ENCODE peak calls at places on chromosomes 6 and 20, in four cellular contexts. B is mesendoderm, C is H1, T is neuronal stem cell. D is an unnamed sample.

GRCh38 chr6:52162940-52163908 is 23.0 kb upstream of the IL17A start:
- DNase-seq in B (peak; percentile 57), C (no peak), T (no peak), D (peak; percentile 6)

GRCh38 chr20:13995841-13996240 is 525 bp downstream of the MACROD2 start:
- DNase-seq in B (peak; percentile 22), C (peak; percentile 75), T (no peak), D (no peak)

GRCh38 chr20:13221313-13221672 is 219 bp downstream of the ISM1 start:
- DNase-seq in T (no peak), B (no peak), C (no peak), D (no peak)

GRCh38 chr6:141956046-141956761 is 176.5 kb upstream of the GJE1 start:
- DNase-seq in B (peak; percentile 7), C (no peak), T (no peak), D (peak; percentile 25)

GRCh38 chr6:74867286-74867685 is 338.6 kb downstream of the COL12A1 start:
- DNase-seq in C (no peak), B (no peak), T (no peak), D (no peak)

GRCh38 chr6:41428995-41429417 is 93.6 kb downstream of the NCR2 start:
- DNase-seq in C (no peak), B (peak; percentile 66), T (no peak), D (peak; percentile 50)

GRCh38 chr6:28776269-28777146 is 147.3 kb downstream of the TRIM27 start:
- DNase-seq in B (peak; percentile 96), T (no peak), C (no peak), D (no peak)

GRCh38 chr20:34871966-34872603 is 571 bp downstream of the GGT7 start:
- DNase-seq in C (no peak), T (no peak), B (no peak), D (no peak)

GRCh38 chr20:6104493-6105188 is 18.2 kb downstream of the FERMT1 start:
- DNase-seq in B (peak; percentile 8), T (no peak), C (no peak), D (peak; percentile 58)

GRCh38 chr6:169997930-169998218 is 246.5 kb downstream of the ERMARD start:
- DNase-seq in B (peak; percentile 18), C (no peak), T (no peak), D (no peak)

GRCh38 chr6:41451039-41451438 is 95.1 kb upstream of the FOXP4 start:
- DNase-seq in C (no peak), B (peak; percentile 55), T (no peak), D (no peak)

GRCh38 chr20:1964061-1964460 is 29.8 kb downstream of the PDYN start:
- DNase-seq in B (no peak), C (no peak), T (no peak), D (no peak)

GRCh38 chr20:50415516-50416268 is 94.5 kb upstream of the PTPN1 start:
- DNase-seq in B (no peak), C (peak; percentile 59), T (no peak), D (peak; percentile 89)

GRCh38 chr6:157424491-157425020 is 43.6 kb downstream of the ZDHHC14 start:
- DNase-seq in C (no peak), T (no peak), B (no peak), D (no peak)

GRCh38 chr20:63344616-63345327 is 16.4 kb downstream of the CHRNA4 start:
- DNase-seq in T (no peak), B (no peak), C (no peak), D (no peak)

GRCh38 chr20:6635034-6635736 is 132.3 kb upstream of the BMP2 start:
- DNase-seq in C (no peak), T (no peak), B (no peak), D (peak; percentile 24)

DNA sequence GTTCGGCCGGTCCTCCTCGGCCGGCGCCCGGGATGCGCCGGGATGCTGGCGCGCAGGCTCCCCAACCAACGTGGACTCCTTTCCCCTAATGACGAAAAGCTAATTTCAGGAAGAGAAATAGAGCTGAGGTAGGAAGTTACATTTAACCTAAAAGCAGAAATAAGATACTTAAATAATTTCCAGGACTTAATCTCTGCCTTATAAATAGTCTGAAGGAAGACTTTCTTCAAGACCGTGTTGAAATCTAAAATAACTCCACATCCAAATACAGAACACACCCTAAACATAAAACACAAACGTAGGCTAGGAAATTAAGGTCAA is 1.2 kb downstream of the ASF1A start:
- DNase-seq in B (no peak), C (no peak), T (no peak), D (no peak)
- H3K4ac ChIP-seq in B (peak overlapping the region; percentile 76), C (no peak overlapping the region), T (no peak overlapping the region), D (peak overlapping the region; percentile 100)

DNA sequence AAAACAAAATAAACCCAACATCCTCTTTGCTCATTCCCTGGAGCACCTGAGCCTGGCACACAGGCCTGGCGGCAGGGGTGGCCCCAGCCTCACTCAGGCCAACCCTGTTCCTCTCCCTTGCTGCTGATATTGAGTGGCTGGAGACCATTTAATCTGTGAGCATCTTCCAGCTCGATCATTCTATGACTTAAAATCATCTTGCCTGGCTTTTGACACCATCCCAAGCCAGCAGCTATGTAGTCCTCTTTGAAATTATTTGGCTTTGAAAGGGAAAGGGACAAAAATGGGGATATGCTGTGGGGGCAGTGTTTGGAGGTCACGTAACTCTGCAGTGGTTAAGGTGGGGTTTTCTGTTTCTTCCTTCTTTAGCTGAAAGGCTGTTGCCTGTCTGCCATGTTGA is 22.8 kb downstream of the EZR start:
- DNase-seq in T (no peak), B (no peak), C (no peak), D (no peak)
- H3K4ac ChIP-seq in T (no peak overlapping the region), B (no peak overlapping the region), C (no peak overlapping the region), D (no peak overlapping the region)

GRCh38 chr20:8860011-8860495 is 208.8 kb upstream of the PLCB4 start:
- DNase-seq in C (no peak), B (no peak), T (no peak), D (peak; percentile 61)

GRCh38 chr20:8855315-8855714 is 213.6 kb upstream of the PLCB4 start:
- DNase-seq in C (no peak), T (no peak), B (no peak), D (no peak)

GRCh38 chr20:8856668-8857067 is 212.2 kb upstream of the PLCB4 start:
- DNase-seq in T (no peak), C (no peak), B (no peak), D (no peak)

GRCh38 chr20:8854566-8854965 is 214.3 kb upstream of the PLCB4 start:
- DNase-seq in T (no peak), B (peak; percentile 58), C (no peak), D (peak; percentile 62)

DNA sequence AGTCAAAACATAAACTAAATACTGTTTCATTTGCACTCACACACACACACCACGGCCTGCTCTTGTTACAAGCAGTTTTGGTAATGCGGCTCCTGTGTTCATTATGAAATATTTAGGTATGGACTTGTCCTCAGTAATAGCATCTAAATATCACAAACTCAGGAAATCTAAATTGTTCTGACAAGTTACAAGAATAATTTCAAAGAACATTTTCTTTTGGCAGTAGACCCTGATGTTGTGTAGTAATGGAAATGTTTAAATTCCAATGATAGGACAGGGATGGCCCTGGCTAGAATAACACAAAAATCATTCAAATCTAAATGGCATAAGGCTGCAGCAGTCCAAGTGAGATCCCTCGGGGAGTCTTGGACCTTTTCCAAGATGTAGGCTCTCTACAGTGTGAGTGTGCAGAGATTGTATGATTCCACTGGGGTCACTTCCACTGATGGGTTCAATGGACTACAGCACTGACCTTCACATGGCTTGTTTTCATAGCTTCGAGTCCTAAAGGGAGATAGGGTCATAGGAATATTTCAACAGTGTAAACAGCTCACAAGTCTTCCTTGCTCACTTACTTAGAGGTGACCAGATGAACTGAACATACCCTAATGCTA is 210.6 kb upstream of the PLCB4 start:
- DNase-seq in T (no peak), B (no peak), C (no peak), D (peak; percentile 3)
- H3K4ac ChIP-seq in T (no peak overlapping the region), B (no peak overlapping the region), C (no peak overlapping the region), D (no peak overlapping the region)

DNA sequence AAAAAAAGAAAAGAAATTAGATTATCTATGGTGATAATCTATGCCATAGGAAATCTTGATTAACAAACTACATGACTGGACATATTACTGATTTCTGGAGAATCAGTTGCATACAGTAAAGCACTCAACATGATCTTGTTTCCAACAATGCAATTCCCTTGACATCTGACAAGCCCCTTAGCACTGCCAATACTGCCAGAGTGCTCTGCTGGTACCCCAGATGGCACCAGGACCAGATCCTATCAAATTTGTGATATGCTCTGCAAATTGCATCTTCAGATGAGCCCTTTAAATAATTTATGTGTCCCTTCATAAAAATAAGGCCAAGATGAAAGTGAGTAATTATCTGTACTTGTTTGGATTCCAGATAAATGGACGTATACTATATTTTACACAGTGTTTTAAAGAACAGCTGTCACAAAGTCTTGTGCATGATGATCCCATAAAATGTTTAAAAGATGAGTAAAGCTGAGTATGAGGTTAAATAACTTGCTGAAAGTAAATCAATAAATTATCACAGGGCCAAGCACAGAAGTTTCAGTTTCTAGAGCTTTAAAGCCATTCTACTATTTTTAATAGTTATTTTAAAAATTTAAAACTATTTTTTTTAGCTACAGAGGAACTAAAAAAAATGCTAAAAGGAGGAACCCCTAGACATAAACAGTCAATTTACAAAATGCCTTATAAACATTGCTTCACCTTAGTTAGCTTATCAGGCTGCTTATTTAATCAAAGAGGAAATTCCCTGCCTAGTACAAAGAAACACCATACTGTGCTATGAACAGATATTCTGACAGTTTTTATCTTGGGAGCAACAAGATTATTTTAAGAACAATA is 42.2 kb downstream of the NUDT3 start:
- DNase-seq in B (peak; percentile 23), T (no peak), C (no peak), D (peak; percentile 37)
- H3K4ac ChIP-seq in B (no peak overlapping the region), T (no peak overlapping the region), C (no peak overlapping the region), D (no peak overlapping the region)